ENCODE peak calls at places on chromosomes 3 and 15, in six cellular contexts. One of them, this sample, is unnamed.
A peak's percentile ranks its signal among the peaks of the same experiment; 100 is the strongest.

GRCh38 chr3:155391583-155391982 is 98.1 kb upstream of the STRIT1 start:
- DNase-seq in mucosa of descending colon: no peak
- DNase-seq in kidney: no peak
- DNase-seq in activated CD8-positive, alpha-beta T cell treated with anti-CD3 and anti-CD28 coated beads for 36 hours: no peak
- DNase-seq in HFFc6: peak; percentile 93
- DNase-seq in H1: no peak
- DNase-seq in this sample: no peak

GRCh38 chr15:52236015-52236414 is 44.8 kb upstream of the GNB5 start:
- DNase-seq in kidney: peak; percentile 57
- DNase-seq in H1: no peak
- DNase-seq in HFFc6: no peak
- DNase-seq in activated CD8-positive, alpha-beta T cell treated with anti-CD3 and anti-CD28 coated beads for 36 hours: no peak
- DNase-seq in mucosa of descending colon: no peak
- DNase-seq in this sample: no peak

GRCh38 chr3:5162102-5162501 is 25.4 kb upstream of the EDEM1 start:
- DNase-seq in activated CD8-positive, alpha-beta T cell treated with anti-CD3 and anti-CD28 coated beads for 36 hours: no peak
- DNase-seq in H1: no peak
- DNase-seq in HFFc6: peak; percentile 75
- DNase-seq in mucosa of descending colon: no peak
- DNase-seq in kidney: no peak
- DNase-seq in this sample: no peak

GRCh38 chr3:52983336-52983807 is 62.5 kb downstream of the SFMBT1 start:
- DNase-seq in activated CD8-positive, alpha-beta T cell treated with anti-CD3 and anti-CD28 coated beads for 36 hours: peak; percentile 91
- DNase-seq in H1: no peak
- DNase-seq in kidney: no peak
- DNase-seq in HFFc6: no peak
- DNase-seq in mucosa of descending colon: no peak
- DNase-seq in this sample: no peak

GRCh38 chr15:81752149-81752942 is 293.5 kb downstream of the MEX3B start:
- DNase-seq in mucosa of descending colon: peak; percentile 23
- DNase-seq in activated CD8-positive, alpha-beta T cell treated with anti-CD3 and anti-CD28 coated beads for 36 hours: no peak
- DNase-seq in kidney: peak; percentile 78
- DNase-seq in HFFc6: no peak
- DNase-seq in H1: no peak
- DNase-seq in this sample: no peak

GRCh38 chr3:36796896-36797295 is 32.5 kb upstream of the DCLK3 start:
- DNase-seq in HFFc6: peak; percentile 31
- DNase-seq in kidney: no peak
- DNase-seq in H1: no peak
- DNase-seq in activated CD8-positive, alpha-beta T cell treated with anti-CD3 and anti-CD28 coated beads for 36 hours: no peak
- DNase-seq in mucosa of descending colon: no peak
- DNase-seq in this sample: no peak

GRCh38 chr15:74631087-74631385 is 15.4 kb downstream of the CLK3 start:
- DNase-seq in mucosa of descending colon: peak; percentile 11
- DNase-seq in kidney: no peak
- DNase-seq in H1: no peak
- DNase-seq in activated CD8-positive, alpha-beta T cell treated with anti-CD3 and anti-CD28 coated beads for 36 hours: no peak
- DNase-seq in HFFc6: no peak
- DNase-seq in this sample: no peak

GRCh38 chr3:45235409-45235808 is 9.3 kb upstream of the TMEM158 start:
- DNase-seq in mucosa of descending colon: no peak
- DNase-seq in HFFc6: no peak
- DNase-seq in H1: no peak
- DNase-seq in kidney: no peak
- DNase-seq in activated CD8-positive, alpha-beta T cell treated with anti-CD3 and anti-CD28 coated beads for 36 hours: no peak
- DNase-seq in this sample: no peak

GRCh38 chr3:157527471-157527881 is 24.3 kb upstream of the VEPH1 start:
- DNase-seq in activated CD8-positive, alpha-beta T cell treated with anti-CD3 and anti-CD28 coated beads for 36 hours: no peak
- DNase-seq in mucosa of descending colon: no peak
- DNase-seq in HFFc6: peak; percentile 14
- DNase-seq in H1: no peak
- DNase-seq in kidney: no peak
- DNase-seq in this sample: no peak

GRCh38 chr15:67421105-67421504 is 99.8 kb upstream of the C15orf61 start:
- DNase-seq in kidney: no peak
- DNase-seq in mucosa of descending colon: no peak
- DNase-seq in activated CD8-positive, alpha-beta T cell treated with anti-CD3 and anti-CD28 coated beads for 36 hours: no peak
- DNase-seq in HFFc6: no peak
- DNase-seq in H1: no peak
- DNase-seq in this sample: no peak
- TF ChIP-seq CTCF in kidney: no peak
- TF ChIP-seq CTCF in mucosa of descending colon: no peak
- TF ChIP-seq CTCF in activated CD8-positive, alpha-beta T cell treated with anti-CD3 and anti-CD28 coated beads for 36 hours: no peak
- TF ChIP-seq CTCF in HFFc6: no peak
- TF ChIP-seq CTCF in H1: no peak
- TF ChIP-seq CTCF in this sample: no peak

GRCh38 chr3:121598564-121598963 is 5.4 kb downstream of the FBXO40 start:
- DNase-seq in kidney: no peak
- DNase-seq in activated CD8-positive, alpha-beta T cell treated with anti-CD3 and anti-CD28 coated beads for 36 hours: no peak
- DNase-seq in HFFc6: no peak
- DNase-seq in mucosa of descending colon: no peak
- DNase-seq in H1: no peak
- DNase-seq in this sample: no peak
- TF ChIP-seq CTCF in kidney: no peak
- TF ChIP-seq CTCF in activated CD8-positive, alpha-beta T cell treated with anti-CD3 and anti-CD28 coated beads for 36 hours: no peak
- TF ChIP-seq CTCF in HFFc6: no peak
- TF ChIP-seq CTCF in mucosa of descending colon: no peak
- TF ChIP-seq CTCF in H1: no peak
- TF ChIP-seq CTCF in this sample: no peak

DNA sequence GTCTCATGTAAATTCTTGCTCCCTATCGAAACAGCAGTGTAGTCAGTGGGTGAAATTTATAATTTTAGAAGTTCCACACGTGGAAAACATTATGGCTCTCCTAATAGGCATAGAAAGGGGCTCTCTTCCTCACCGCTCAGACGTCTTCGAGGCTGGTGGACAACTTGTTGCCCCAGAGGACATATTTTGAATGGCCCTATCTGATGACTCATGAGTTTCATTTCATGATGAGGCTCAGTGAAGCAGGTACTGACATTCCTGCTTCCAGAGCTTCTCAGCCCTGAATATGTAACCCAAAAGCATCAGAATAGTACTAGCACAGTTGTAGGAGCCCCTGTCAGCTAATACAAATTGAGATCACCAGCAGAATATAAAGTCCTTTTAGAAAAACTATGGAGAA is 117.9 kb downstream of the HERC1 start:
- DNase-seq in mucosa of descending colon: no peak
- DNase-seq in HFFc6: no peak
- DNase-seq in H1: no peak
- DNase-seq in kidney: no peak
- DNase-seq in activated CD8-positive, alpha-beta T cell treated with anti-CD3 and anti-CD28 coated beads for 36 hours: no peak
- DNase-seq in this sample: no peak
- TF ChIP-seq CTCF in mucosa of descending colon: no peak
- TF ChIP-seq CTCF in HFFc6: no peak
- TF ChIP-seq CTCF in H1: no peak
- TF ChIP-seq CTCF in kidney: no peak
- TF ChIP-seq CTCF in activated CD8-positive, alpha-beta T cell treated with anti-CD3 and anti-CD28 coated beads for 36 hours: no peak
- TF ChIP-seq CTCF in this sample: no peak

GRCh38 chr15:56886878-56887781 is 31.3 kb upstream of the TCF12 start:
- DNase-seq in H1: peak; percentile 68
- DNase-seq in kidney: peak; percentile 98
- DNase-seq in activated CD8-positive, alpha-beta T cell treated with anti-CD3 and anti-CD28 coated beads for 36 hours: peak; percentile 80
- DNase-seq in mucosa of descending colon: peak; percentile 96
- DNase-seq in HFFc6: peak; percentile 94
- DNase-seq in this sample: peak; percentile 98
- TF ChIP-seq CTCF in H1: peak; percentile 9
- TF ChIP-seq CTCF in kidney: no peak
- TF ChIP-seq CTCF in activated CD8-positive, alpha-beta T cell treated with anti-CD3 and anti-CD28 coated beads for 36 hours: no peak
- TF ChIP-seq CTCF in mucosa of descending colon: no peak
- TF ChIP-seq CTCF in HFFc6: peak; percentile 32
- TF ChIP-seq CTCF in this sample: no peak

DNA sequence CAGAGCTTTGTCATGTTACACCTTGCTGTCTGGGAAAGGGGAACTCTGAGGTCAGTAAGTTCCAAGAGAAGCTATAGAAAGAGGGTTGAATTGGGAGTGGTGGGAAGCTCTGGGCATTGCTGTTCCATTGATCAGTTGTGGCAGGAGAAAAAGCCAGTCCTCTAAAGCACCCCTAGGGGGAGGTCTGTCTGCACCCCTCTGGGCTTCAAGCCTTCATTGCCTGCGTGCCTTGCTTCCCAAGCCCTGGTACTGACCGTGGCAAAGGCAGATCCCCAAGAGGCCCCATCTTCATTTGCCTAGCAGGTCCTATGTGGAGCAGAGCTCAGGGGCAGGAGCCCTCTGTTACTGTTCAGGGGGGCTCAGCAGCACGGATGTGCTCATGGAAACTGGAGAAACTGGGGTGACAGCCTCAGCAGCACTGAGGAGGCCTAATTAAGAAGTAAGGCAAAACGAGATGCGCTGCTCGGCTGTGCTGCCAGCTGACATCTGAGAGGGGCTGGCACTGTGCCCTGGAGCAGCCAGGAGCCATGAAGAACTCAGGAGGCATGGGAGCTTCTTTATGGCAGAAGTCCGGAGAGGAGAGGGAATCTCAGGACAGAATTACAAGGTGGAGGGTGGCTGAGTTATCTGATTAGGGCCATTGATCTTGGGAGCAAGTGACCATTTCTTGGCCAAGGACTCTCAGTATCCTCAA is 270.9 kb downstream of the RPLP1 start:
- DNase-seq in H1: no peak
- DNase-seq in HFFc6: no peak
- DNase-seq in kidney: no peak
- DNase-seq in mucosa of descending colon: no peak
- DNase-seq in activated CD8-positive, alpha-beta T cell treated with anti-CD3 and anti-CD28 coated beads for 36 hours: no peak
- DNase-seq in this sample: no peak
- TF ChIP-seq CTCF in H1: peak; percentile 42
- TF ChIP-seq CTCF in HFFc6: peak; percentile 42
- TF ChIP-seq CTCF in kidney: no peak
- TF ChIP-seq CTCF in mucosa of descending colon: no peak
- TF ChIP-seq CTCF in activated CD8-positive, alpha-beta T cell treated with anti-CD3 and anti-CD28 coated beads for 36 hours: no peak
- TF ChIP-seq CTCF in this sample: no peak

GRCh38 chr3:22795917-22796316 is 407.2 kb upstream of the UBE2E2 start:
- DNase-seq in HFFc6: no peak
- DNase-seq in kidney: no peak
- DNase-seq in activated CD8-positive, alpha-beta T cell treated with anti-CD3 and anti-CD28 coated beads for 36 hours: no peak
- DNase-seq in H1: no peak
- DNase-seq in mucosa of descending colon: no peak
- DNase-seq in this sample: no peak
- TF ChIP-seq CTCF in HFFc6: no peak
- TF ChIP-seq CTCF in kidney: no peak
- TF ChIP-seq CTCF in activated CD8-positive, alpha-beta T cell treated with anti-CD3 and anti-CD28 coated beads for 36 hours: no peak
- TF ChIP-seq CTCF in H1: peak; percentile 39
- TF ChIP-seq CTCF in mucosa of descending colon: no peak
- TF ChIP-seq CTCF in this sample: no peak

GRCh38 chr3:32897981-32898623 is 53.3 kb upstream of the CCR4 start:
- DNase-seq in activated CD8-positive, alpha-beta T cell treated with anti-CD3 and anti-CD28 coated beads for 36 hours: no peak
- DNase-seq in kidney: no peak
- DNase-seq in HFFc6: no peak
- DNase-seq in H1: no peak
- DNase-seq in mucosa of descending colon: no peak
- DNase-seq in this sample: no peak
- TF ChIP-seq CTCF in activated CD8-positive, alpha-beta T cell treated with anti-CD3 and anti-CD28 coated beads for 36 hours: no peak
- TF ChIP-seq CTCF in kidney: no peak
- TF ChIP-seq CTCF in HFFc6: peak; percentile 27
- TF ChIP-seq CTCF in H1: peak; percentile 45
- TF ChIP-seq CTCF in mucosa of descending colon: no peak
- TF ChIP-seq CTCF in this sample: no peak

DNA sequence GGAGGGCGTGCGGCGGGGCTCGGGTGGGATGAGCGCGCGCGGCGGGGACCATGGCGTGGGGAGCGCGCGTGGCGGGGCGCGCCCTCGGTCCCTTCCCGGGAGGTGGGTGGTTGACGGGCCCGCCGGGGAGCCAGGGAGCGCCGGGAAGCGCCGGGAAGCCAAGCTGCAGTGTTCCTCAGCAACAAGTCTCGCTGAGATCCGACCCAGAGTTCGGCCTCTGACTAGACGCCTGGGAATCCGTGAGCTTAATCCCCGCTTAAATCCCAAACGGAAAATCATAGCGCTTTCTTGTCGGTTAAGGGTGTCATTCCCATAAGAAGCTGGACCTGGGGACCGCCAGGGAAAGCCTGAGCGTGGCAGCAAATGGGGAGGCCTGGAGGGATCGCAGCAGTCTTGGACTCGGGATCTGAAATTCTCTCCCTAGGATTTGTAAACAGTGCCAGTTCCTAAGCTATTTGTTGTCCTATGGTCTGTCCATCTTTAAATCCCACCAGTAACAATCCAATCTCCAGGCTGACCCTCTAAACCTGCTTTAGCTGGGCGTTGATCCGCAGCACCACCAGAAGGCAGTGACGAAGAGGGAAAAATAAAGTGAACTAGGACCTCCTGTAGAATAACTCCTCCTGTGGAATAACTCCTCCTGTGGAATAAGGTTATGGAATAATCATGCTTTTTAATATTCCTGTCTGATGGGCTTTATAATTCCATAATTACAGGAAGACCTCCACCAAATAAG is 560 bp upstream of the NEDD4 start:
- DNase-seq in activated CD8-positive, alpha-beta T cell treated with anti-CD3 and anti-CD28 coated beads for 36 hours: no peak
- DNase-seq in HFFc6: peak; percentile 63
- DNase-seq in H1: no peak
- DNase-seq in kidney: no peak
- DNase-seq in mucosa of descending colon: no peak
- DNase-seq in this sample: no peak
- TF ChIP-seq CTCF in activated CD8-positive, alpha-beta T cell treated with anti-CD3 and anti-CD28 coated beads for 36 hours: no peak
- TF ChIP-seq CTCF in HFFc6: peak; percentile 5
- TF ChIP-seq CTCF in H1: no peak
- TF ChIP-seq CTCF in kidney: peak; percentile 6
- TF ChIP-seq CTCF in mucosa of descending colon: no peak
- TF ChIP-seq CTCF in this sample: no peak